ENCODE peak calls at places on chromosomes 7 and 10, in four cellular contexts. One of them, this sample, is unnamed.

GRCh38 chr7:95590387-95591248 is 5.7 kb downstream of the PDK4 start:
- DNase-seq in HEK293T: no peak
- DNase-seq in stimulated activated CD4-positive, alpha-beta T cell treated with anti-CD3 and anti-CD28 coated beads, Interleukin-2, amount 100 ng/mL, for 48 hours: no peak
- DNase-seq in lower lobe of right lung: no peak
- DNase-seq in this sample: no peak

GRCh38 chr7:112437038-112437437 is 13.2 kb upstream of the IFRD1 start:
- DNase-seq in lower lobe of right lung: no peak
- DNase-seq in stimulated activated CD4-positive, alpha-beta T cell treated with anti-CD3 and anti-CD28 coated beads, Interleukin-2, amount 100 ng/mL, for 48 hours: no peak
- DNase-seq in HEK293T: no peak
- DNase-seq in this sample: no peak

GRCh38 chr7:159035571-159036073 is 109.0 kb downstream of the VIPR2 start:
- DNase-seq in lower lobe of right lung: no peak
- DNase-seq in HEK293T: no peak
- DNase-seq in stimulated activated CD4-positive, alpha-beta T cell treated with anti-CD3 and anti-CD28 coated beads, Interleukin-2, amount 100 ng/mL, for 48 hours: no peak
- DNase-seq in this sample: no peak

GRCh38 chr10:100006241-100006886 is 3.4 kb downstream of the DNMBP start:
- DNase-seq in stimulated activated CD4-positive, alpha-beta T cell treated with anti-CD3 and anti-CD28 coated beads, Interleukin-2, amount 100 ng/mL, for 48 hours: no peak
- DNase-seq in HEK293T: no peak
- DNase-seq in lower lobe of right lung: no peak
- DNase-seq in this sample: peak; percentile 31

GRCh38 chr10:74750848-74751274 is 75.5 kb upstream of the KAT6B start:
- DNase-seq in stimulated activated CD4-positive, alpha-beta T cell treated with anti-CD3 and anti-CD28 coated beads, Interleukin-2, amount 100 ng/mL, for 48 hours: no peak
- DNase-seq in lower lobe of right lung: no peak
- DNase-seq in HEK293T: no peak
- DNase-seq in this sample: no peak

GRCh38 chr10:74139981-74140380 is 10.6 kb downstream of the AP3M1 start:
- DNase-seq in HEK293T: no peak
- DNase-seq in lower lobe of right lung: no peak
- DNase-seq in stimulated activated CD4-positive, alpha-beta T cell treated with anti-CD3 and anti-CD28 coated beads, Interleukin-2, amount 100 ng/mL, for 48 hours: no peak
- DNase-seq in this sample: no peak

GRCh38 chr7:143015102-143015501 is 11.8 kb downstream of the OR9A2 start:
- DNase-seq in lower lobe of right lung: no peak
- DNase-seq in HEK293T: no peak
- DNase-seq in stimulated activated CD4-positive, alpha-beta T cell treated with anti-CD3 and anti-CD28 coated beads, Interleukin-2, amount 100 ng/mL, for 48 hours: no peak
- DNase-seq in this sample: no peak

GRCh38 chr10:68424454-68425014 is 17.5 kb upstream of the RUFY2 start:
- DNase-seq in lower lobe of right lung: no peak
- DNase-seq in HEK293T: no peak
- DNase-seq in stimulated activated CD4-positive, alpha-beta T cell treated with anti-CD3 and anti-CD28 coated beads, Interleukin-2, amount 100 ng/mL, for 48 hours: no peak
- DNase-seq in this sample: no peak

GRCh38 chr7:98213296-98213873 is 2.1 kb downstream of the BHLHA15 start:
- DNase-seq in stimulated activated CD4-positive, alpha-beta T cell treated with anti-CD3 and anti-CD28 coated beads, Interleukin-2, amount 100 ng/mL, for 48 hours: no peak
- DNase-seq in lower lobe of right lung: peak; percentile 30
- DNase-seq in HEK293T: no peak
- DNase-seq in this sample: no peak

GRCh38 chr7:47786557-47787248 is 161.6 kb downstream of the PKD1L1 start:
- DNase-seq in stimulated activated CD4-positive, alpha-beta T cell treated with anti-CD3 and anti-CD28 coated beads, Interleukin-2, amount 100 ng/mL, for 48 hours: no peak
- DNase-seq in lower lobe of right lung: no peak
- DNase-seq in HEK293T: peak; percentile 42
- DNase-seq in this sample: peak; percentile 94

GRCh38 chr10:11205026-11205772 is 187.5 kb downstream of the CELF2 start:
- DNase-seq in HEK293T: no peak
- DNase-seq in stimulated activated CD4-positive, alpha-beta T cell treated with anti-CD3 and anti-CD28 coated beads, Interleukin-2, amount 100 ng/mL, for 48 hours: no peak
- DNase-seq in lower lobe of right lung: no peak
- DNase-seq in this sample: no peak

GRCh38 chr7:91289633-91290260 is 25.5 kb downstream of the FZD1 start:
- DNase-seq in HEK293T: no peak
- DNase-seq in stimulated activated CD4-positive, alpha-beta T cell treated with anti-CD3 and anti-CD28 coated beads, Interleukin-2, amount 100 ng/mL, for 48 hours: no peak
- DNase-seq in lower lobe of right lung: no peak
- DNase-seq in this sample: no peak

GRCh38 chr7:127447326-127447945 is 54.9 kb upstream of the ZNF800 start:
- DNase-seq in stimulated activated CD4-positive, alpha-beta T cell treated with anti-CD3 and anti-CD28 coated beads, Interleukin-2, amount 100 ng/mL, for 48 hours: peak; percentile 17
- DNase-seq in HEK293T: peak; percentile 60
- DNase-seq in lower lobe of right lung: no peak
- DNase-seq in this sample: peak; percentile 53

GRCh38 chr7:30965883-30966282 is 2.1 kb downstream of the GHRHR start:
- DNase-seq in lower lobe of right lung: no peak
- DNase-seq in HEK293T: peak; percentile 2
- DNase-seq in stimulated activated CD4-positive, alpha-beta T cell treated with anti-CD3 and anti-CD28 coated beads, Interleukin-2, amount 100 ng/mL, for 48 hours: no peak
- DNase-seq in this sample: no peak

GRCh38 chr10:57874810-57875209 is 392.9 kb downstream of the IPMK start:
- DNase-seq in HEK293T: no peak
- DNase-seq in lower lobe of right lung: no peak
- DNase-seq in stimulated activated CD4-positive, alpha-beta T cell treated with anti-CD3 and anti-CD28 coated beads, Interleukin-2, amount 100 ng/mL, for 48 hours: no peak
- DNase-seq in this sample: no peak

GRCh38 chr10:95675403-95676116 is 18.2 kb downstream of the TCTN3 start:
- DNase-seq in stimulated activated CD4-positive, alpha-beta T cell treated with anti-CD3 and anti-CD28 coated beads, Interleukin-2, amount 100 ng/mL, for 48 hours: no peak
- DNase-seq in lower lobe of right lung: no peak
- DNase-seq in HEK293T: no peak
- DNase-seq in this sample: no peak

GRCh38 chr10:79380918-79381775 is 33.9 kb downstream of the PPIF start:
- DNase-seq in stimulated activated CD4-positive, alpha-beta T cell treated with anti-CD3 and anti-CD28 coated beads, Interleukin-2, amount 100 ng/mL, for 48 hours: no peak
- DNase-seq in HEK293T: peak; percentile 6
- DNase-seq in lower lobe of right lung: peak; percentile 29
- DNase-seq in this sample: no peak

GRCh38 chr7:44114586-44115310 is 8.6 kb downstream of the POLD2 start:
- DNase-seq in HEK293T: no peak
- DNase-seq in lower lobe of right lung: no peak
- DNase-seq in stimulated activated CD4-positive, alpha-beta T cell treated with anti-CD3 and anti-CD28 coated beads, Interleukin-2, amount 100 ng/mL, for 48 hours: no peak
- DNase-seq in this sample: peak; percentile 47

GRCh38 chr10:95655571-95656290 is 780 bp downstream of the ALDH18A1 start:
- DNase-seq in stimulated activated CD4-positive, alpha-beta T cell treated with anti-CD3 and anti-CD28 coated beads, Interleukin-2, amount 100 ng/mL, for 48 hours: peak; percentile 2
- DNase-seq in HEK293T: no peak
- DNase-seq in lower lobe of right lung: no peak
- DNase-seq in this sample: peak; percentile 19

GRCh38 chr10:9175200-9175599 is 1120.7 kb downstream of the GATA3 start:
- DNase-seq in lower lobe of right lung: no peak
- DNase-seq in stimulated activated CD4-positive, alpha-beta T cell treated with anti-CD3 and anti-CD28 coated beads, Interleukin-2, amount 100 ng/mL, for 48 hours: no peak
- DNase-seq in HEK293T: no peak
- DNase-seq in this sample: no peak

GRCh38 chr7:29612596-29612995 is 49.0 kb downstream of the PRR15 start:
- DNase-seq in stimulated activated CD4-positive, alpha-beta T cell treated with anti-CD3 and anti-CD28 coated beads, Interleukin-2, amount 100 ng/mL, for 48 hours: no peak
- DNase-seq in lower lobe of right lung: no peak
- DNase-seq in HEK293T: no peak
- DNase-seq in this sample: no peak

GRCh38 chr10:28171468-28172235 is 131.2 kb downstream of the MPP7 start:
- DNase-seq in lower lobe of right lung: no peak
- DNase-seq in HEK293T: peak; percentile 11
- DNase-seq in stimulated activated CD4-positive, alpha-beta T cell treated with anti-CD3 and anti-CD28 coated beads, Interleukin-2, amount 100 ng/mL, for 48 hours: no peak
- DNase-seq in this sample: no peak

GRCh38 chr10:99659868-99660366 is 608 bp downstream of the ENTPD7 start:
- DNase-seq in lower lobe of right lung: no peak
- DNase-seq in stimulated activated CD4-positive, alpha-beta T cell treated with anti-CD3 and anti-CD28 coated beads, Interleukin-2, amount 100 ng/mL, for 48 hours: no peak
- DNase-seq in HEK293T: no peak
- DNase-seq in this sample: peak; percentile 4

GRCh38 chr10:24957624-24958435 is 5.4 kb upstream of the PRTFDC1 start:
- DNase-seq in stimulated activated CD4-positive, alpha-beta T cell treated with anti-CD3 and anti-CD28 coated beads, Interleukin-2, amount 100 ng/mL, for 48 hours: no peak
- DNase-seq in lower lobe of right lung: no peak
- DNase-seq in HEK293T: no peak
- DNase-seq in this sample: no peak

GRCh38 chr7:17710312-17710711 is 230.0 kb downstream of the SNX13 start:
- DNase-seq in lower lobe of right lung: no peak
- DNase-seq in HEK293T: no peak
- DNase-seq in stimulated activated CD4-positive, alpha-beta T cell treated with anti-CD3 and anti-CD28 coated beads, Interleukin-2, amount 100 ng/mL, for 48 hours: no peak
- DNase-seq in this sample: no peak

GRCh38 chr7:47266131-47266706 is 315.7 kb downstream of the TNS3 start:
- DNase-seq in lower lobe of right lung: peak; percentile 48
- DNase-seq in HEK293T: peak; percentile 67
- DNase-seq in stimulated activated CD4-positive, alpha-beta T cell treated with anti-CD3 and anti-CD28 coated beads, Interleukin-2, amount 100 ng/mL, for 48 hours: peak; percentile 36
- DNase-seq in this sample: peak; percentile 79

GRCh38 chr10:95785317-95785716 is 29.4 kb downstream of the ENTPD1 start:
- DNase-seq in HEK293T: no peak
- DNase-seq in lower lobe of right lung: no peak
- DNase-seq in stimulated activated CD4-positive, alpha-beta T cell treated with anti-CD3 and anti-CD28 coated beads, Interleukin-2, amount 100 ng/mL, for 48 hours: no peak
- DNase-seq in this sample: no peak

GRCh38 chr7:132536646-132537395 is 39.4 kb downstream of the PLXNA4 start:
- DNase-seq in HEK293T: no peak
- DNase-seq in lower lobe of right lung: no peak
- DNase-seq in stimulated activated CD4-positive, alpha-beta T cell treated with anti-CD3 and anti-CD28 coated beads, Interleukin-2, amount 100 ng/mL, for 48 hours: no peak
- DNase-seq in this sample: no peak

GRCh38 chr7:158432369-158433270 is 155.0 kb downstream of the PTPRN2 start:
- DNase-seq in lower lobe of right lung: peak; percentile 68
- DNase-seq in HEK293T: no peak
- DNase-seq in stimulated activated CD4-positive, alpha-beta T cell treated with anti-CD3 and anti-CD28 coated beads, Interleukin-2, amount 100 ng/mL, for 48 hours: no peak
- DNase-seq in this sample: no peak

GRCh38 chr7:124085168-124085567 is 52.3 kb upstream of the TMEM229A start:
- DNase-seq in HEK293T: no peak
- DNase-seq in stimulated activated CD4-positive, alpha-beta T cell treated with anti-CD3 and anti-CD28 coated beads, Interleukin-2, amount 100 ng/mL, for 48 hours: no peak
- DNase-seq in lower lobe of right lung: no peak
- DNase-seq in this sample: peak; percentile 33

GRCh38 chr10:57993302-57993701 is 274.4 kb downstream of the IPMK start:
- DNase-seq in stimulated activated CD4-positive, alpha-beta T cell treated with anti-CD3 and anti-CD28 coated beads, Interleukin-2, amount 100 ng/mL, for 48 hours: no peak
- DNase-seq in HEK293T: no peak
- DNase-seq in lower lobe of right lung: no peak
- DNase-seq in this sample: no peak

GRCh38 chr7:49781996-49782395 is 8.6 kb downstream of the VWC2 start:
- DNase-seq in lower lobe of right lung: no peak
- DNase-seq in HEK293T: no peak
- DNase-seq in stimulated activated CD4-positive, alpha-beta T cell treated with anti-CD3 and anti-CD28 coated beads, Interleukin-2, amount 100 ng/mL, for 48 hours: no peak
- DNase-seq in this sample: no peak

GRCh38 chr7:74572301-74573090 is 85.0 kb upstream of the GTF2I start:
- DNase-seq in HEK293T: no peak
- DNase-seq in lower lobe of right lung: no peak
- DNase-seq in stimulated activated CD4-positive, alpha-beta T cell treated with anti-CD3 and anti-CD28 coated beads, Interleukin-2, amount 100 ng/mL, for 48 hours: no peak
- DNase-seq in this sample: no peak

This sample was measured in cerebellar cortex.